ENCODE peak calls at places on chromosomes 4 and X, in ten cellular contexts. V, X, K, Y, I, J, T, P, H and M are unnamed samples.

GRCh38 chrX:2540426-2540942 is 39.7 kb upstream of the DHRSX start:
- DNase-seq in V (peak; percentile 6), X (no peak), K (no peak), Y (no peak), I (no peak), J (peak; percentile 5), T (no peak), P (no peak), H (no peak), M (no peak)

GRCh38 chr4:155593793-155594192 is 72.9 kb upstream of the GUCY1A1 start:
- DNase-seq in V (no peak), X (no peak), K (no peak), Y (no peak), I (no peak), J (no peak), T (no peak), P (no peak), H (peak; percentile 13), M (no peak)

GRCh38 chr4:150268444-150268843 is 190.2 kb downstream of the DCLK2 start:
- DNase-seq in V (no peak), X (no peak), K (no peak), Y (no peak), I (no peak), J (peak; percentile 42), T (peak; percentile 53), P (no peak), H (no peak), M (no peak)

GRCh38 chr4:2545321-2546013 is 9.0 kb downstream of the FAM193A start:
- DNase-seq in V (no peak), X (no peak), K (no peak), Y (no peak), I (no peak), J (no peak), T (peak; percentile 13), P (no peak), H (no peak), M (no peak)

GRCh38 chr4:32884198-32884597 is 2164.0 kb downstream of the PCDH7 start:
- DNase-seq in V (peak; percentile 48), X (no peak), K (no peak), Y (no peak), I (no peak), J (peak; percentile 52), T (no peak), P (no peak), H (no peak), M (no peak)

GRCh38 chr4:141019772-141020171 is 113.5 kb downstream of the RNF150 start:
- DNase-seq in V (no peak), X (no peak), K (no peak), Y (no peak), I (no peak), J (no peak), T (no peak), P (no peak), H (no peak), M (no peak)

GRCh38 chr4:145909331-145909730 is 29.3 kb downstream of the ZNF827 start:
- DNase-seq in V (no peak), X (no peak), K (peak; percentile 82), Y (peak; percentile 13), I (peak; percentile 84), J (no peak), T (peak; percentile 64), P (peak; percentile 85), H (peak; percentile 72), M (no peak)

GRCh38 chr4:52954771-52955170 is 92.7 kb downstream of the RASL11B start:
- DNase-seq in V (no peak), X (no peak), K (no peak), Y (no peak), I (no peak), J (no peak), T (no peak), P (no peak), H (no peak), M (no peak)

GRCh38 chr4:33837043-33837442 is 2407.3 kb downstream of the ARAP2 start:
- DNase-seq in V (peak; percentile 91), X (no peak), K (no peak), Y (no peak), I (no peak), J (peak; percentile 83), T (peak; percentile 85), P (no peak), H (no peak), M (no peak)

GRCh38 chr4:77203380-77204197 is 46.6 kb downstream of the CCNG2 start:
- DNase-seq in V (peak; percentile 72), X (peak; percentile 75), K (peak; percentile 58), Y (peak; percentile 59), I (peak; percentile 77), J (peak; percentile 92), T (peak; percentile 90), P (no peak), H (peak; percentile 93), M (peak; percentile 63)

GRCh38 chr4:83113429-83113786 is 1.1 kb downstream of the PLAC8 start:
- DNase-seq in V (peak; percentile 10), X (no peak), K (no peak), Y (no peak), I (no peak), J (no peak), T (no peak), P (no peak), H (no peak), M (no peak)

GRCh38 chr4:83110222-83110945 is 4.1 kb downstream of the PLAC8 start:
- DNase-seq in V (peak; percentile 76), X (peak; percentile 96), K (peak; percentile 86), Y (peak; percentile 84), I (peak; percentile 82), J (peak; percentile 80), T (peak; percentile 74), P (peak; percentile 94), H (peak; percentile 87), M (peak; percentile 70)

GRCh38 chr4:83112678-83113428 is 1.7 kb downstream of the PLAC8 start:
- DNase-seq in V (peak; percentile 78), X (no peak), K (no peak), Y (no peak), I (no peak), J (peak; percentile 48), T (no peak), P (no peak), H (no peak), M (no peak)

GRCh38 chr4:83110970-83111369 is 3.6 kb downstream of the PLAC8 start:
- DNase-seq in V (no peak), X (no peak), K (no peak), Y (no peak), I (no peak), J (no peak), T (no peak), P (no peak), H (no peak), M (no peak)

DNA sequence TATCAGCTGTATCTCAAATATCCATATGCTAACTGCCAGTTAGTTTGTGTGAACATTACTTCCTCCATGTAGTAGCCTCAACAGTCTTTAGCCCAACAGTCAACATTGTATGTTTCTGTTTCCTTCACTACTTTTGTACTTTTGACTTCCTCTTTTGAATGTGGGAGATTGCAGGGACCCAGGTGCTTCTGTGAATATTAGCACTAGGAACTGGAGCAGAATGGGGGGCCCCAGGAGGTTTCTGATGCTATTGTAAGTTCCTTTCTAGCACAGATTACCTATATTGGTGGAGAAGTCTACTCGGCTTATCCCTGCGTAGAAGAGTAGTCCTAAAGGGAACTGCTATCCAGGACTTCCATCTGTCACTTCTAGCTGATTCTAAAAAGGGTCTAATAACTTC is 2.3 kb downstream of the PLAC8 start:
- DNase-seq in V (no peak), X (no peak), K (no peak), Y (no peak), I (no peak), J (no peak), T (no peak), P (no peak), H (no peak), M (no peak)
- H3K4me3 ChIP-seq in V (no peak overlapping the region), X (no peak overlapping the region), K (no peak overlapping the region), Y (no peak overlapping the region), I (no peak overlapping the region), J (no peak overlapping the region), T (no peak overlapping the region), P (peak overlapping the region; percentile 32), H (no peak overlapping the region), M (no peak overlapping the region)

DNA sequence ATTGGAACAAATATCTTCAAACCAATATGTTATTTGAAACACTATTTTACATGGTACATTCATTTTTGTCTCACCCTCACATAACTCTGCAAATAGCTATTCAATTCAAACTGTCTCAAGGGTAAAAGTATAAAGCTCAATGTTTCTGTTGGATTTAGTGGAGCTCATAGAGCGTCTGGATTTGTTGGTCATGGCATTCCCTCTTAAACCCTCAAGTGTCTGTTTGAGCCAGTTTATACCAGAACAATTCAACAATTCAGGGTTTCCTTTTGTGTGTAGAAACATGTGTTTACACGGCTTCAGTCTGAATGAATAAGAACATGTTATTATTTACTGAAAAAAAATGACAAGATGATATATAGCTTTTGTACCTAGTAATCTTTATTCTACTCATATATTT is 161.6 kb downstream of the PCDH18 start:
- DNase-seq in V (no peak), X (no peak), K (no peak), Y (no peak), I (no peak), J (no peak), T (no peak), P (no peak), H (no peak), M (no peak)
- H3K4me3 ChIP-seq in V (no peak overlapping the region), X (no peak overlapping the region), K (no peak overlapping the region), Y (no peak overlapping the region), I (no peak overlapping the region), J (no peak overlapping the region), T (no peak overlapping the region), P (no peak overlapping the region), H (no peak overlapping the region), M (no peak overlapping the region)

GRCh38 chr4:92199135-92199534 is 104.6 kb upstream of the GRID2 start:
- DNase-seq in V (no peak), X (no peak), K (no peak), Y (no peak), I (no peak), J (no peak), T (no peak), P (no peak), H (no peak), M (no peak)
- H3K4me3 ChIP-seq in V (no peak overlapping the region), X (no peak overlapping the region), K (no peak overlapping the region), Y (no peak overlapping the region), I (no peak overlapping the region), J (no peak overlapping the region), T (no peak overlapping the region), P (no peak overlapping the region), H (no peak overlapping the region), M (no peak overlapping the region)

GRCh38 chrX:153925387-153925738 is 701 bp downstream of the ARHGAP4 start:
- DNase-seq in V (no peak), X (no peak), K (no peak), Y (no peak), I (no peak), J (no peak), T (no peak), P (no peak), H (no peak), M (no peak)

GRCh38 chrX:153925739-153926593 is at the start of gene ARHGAP4:
- DNase-seq in V (no peak), X (no peak), K (no peak), Y (no peak), I (peak; percentile 82), J (no peak), T (no peak), P (peak; percentile 71), H (peak; percentile 28), M (no peak)

GRCh38 chrX:153922286-153922573 is 3.8 kb downstream of the ARHGAP4 start:
- DNase-seq in V (no peak), X (no peak), K (no peak), Y (no peak), I (no peak), J (no peak), T (no peak), P (no peak), H (no peak), M (no peak)

GRCh38 chrX:153922932-153923857 is 2.9 kb downstream of the ARHGAP4 start:
- DNase-seq in V (peak; percentile 57), X (peak; percentile 91), K (peak; percentile 91), Y (no peak), I (peak; percentile 78), J (peak; percentile 70), T (peak; percentile 59), P (peak; percentile 85), H (peak; percentile 41), M (no peak)

GRCh38 chrX:153924149-153924861 is 1.8 kb downstream of the ARHGAP4 start:
- DNase-seq in V (peak; percentile 23), X (peak; percentile 81), K (no peak), Y (no peak), I (no peak), J (peak; percentile 45), T (peak; percentile 37), P (no peak), H (peak; percentile 57), M (no peak)
- H3K4me3 ChIP-seq in V (no peak overlapping the region), X (no peak overlapping the region), K (no peak overlapping the region), Y (no peak overlapping the region), I (no peak overlapping the region), J (no peak overlapping the region), T (no peak overlapping the region), P (peak overlapping the region; percentile 60), H (no peak overlapping the region), M (no peak overlapping the region)